ENCODE peak calls at places on chromosomes 13 and 19, in eight cellular contexts. One of them, this sample, is unnamed.

GRCh38 chr19:4636761-4637160 is 2.6 kb upstream of the TNFAIP8L1 start:
- DNase-seq in PC-9: no peak
- DNase-seq in psoas muscle: no peak
- DNase-seq in activated gamma-delta T cell treated with anti-CD3 and anti-CD28 coated beads, Interleukin-2, amount 50 U/mL, for 16 hours: no peak
- DNase-seq in activated CD4-positive, alpha-beta T cell treated with anti-CD3 and anti-CD28 coated beads, Interleukin-2, amount 10 ng/mL, durations not matched to agents 24 days and 14 days: no peak
- DNase-seq in Jurkat, Clone E6-1: no peak
- DNase-seq in Calu3: no peak
- DNase-seq in BE2C: no peak
- DNase-seq in this sample: no peak

GRCh38 chr13:27919934-27920676 is at the start of gene PDX1:
- DNase-seq in PC-9: no peak
- DNase-seq in Calu3: peak
- DNase-seq in psoas muscle: no peak
- DNase-seq in BE2C: peak
- DNase-seq in activated gamma-delta T cell treated with anti-CD3 and anti-CD28 coated beads, Interleukin-2, amount 50 U/mL, for 16 hours: no peak
- DNase-seq in activated CD4-positive, alpha-beta T cell treated with anti-CD3 and anti-CD28 coated beads, Interleukin-2, amount 10 ng/mL, durations not matched to agents 24 days and 14 days: no peak
- DNase-seq in Jurkat, Clone E6-1: no peak
- DNase-seq in this sample: no peak

GRCh38 chr19:29668746-29669609 is 3.7 kb downstream of the PLEKHF1 start:
- DNase-seq in BE2C: no peak
- DNase-seq in PC-9: no peak
- DNase-seq in activated CD4-positive, alpha-beta T cell treated with anti-CD3 and anti-CD28 coated beads, Interleukin-2, amount 10 ng/mL, durations not matched to agents 24 days and 14 days: peak
- DNase-seq in Calu3: no peak
- DNase-seq in psoas muscle: peak
- DNase-seq in Jurkat, Clone E6-1: no peak
- DNase-seq in activated gamma-delta T cell treated with anti-CD3 and anti-CD28 coated beads, Interleukin-2, amount 50 U/mL, for 16 hours: no peak
- DNase-seq in this sample: no peak

GRCh38 chr19:13033819-13034611 is 38.7 kb downstream of the NFIX start:
- DNase-seq in BE2C: peak
- DNase-seq in activated CD4-positive, alpha-beta T cell treated with anti-CD3 and anti-CD28 coated beads, Interleukin-2, amount 10 ng/mL, durations not matched to agents 24 days and 14 days: peak
- DNase-seq in psoas muscle: peak
- DNase-seq in Calu3: peak
- DNase-seq in PC-9: peak
- DNase-seq in activated gamma-delta T cell treated with anti-CD3 and anti-CD28 coated beads, Interleukin-2, amount 50 U/mL, for 16 hours: peak
- DNase-seq in Jurkat, Clone E6-1: no peak
- DNase-seq in this sample: peak

GRCh38 chr19:16141043-16141442 is 2.4 kb upstream of the HSH2D start:
- DNase-seq in activated CD4-positive, alpha-beta T cell treated with anti-CD3 and anti-CD28 coated beads, Interleukin-2, amount 10 ng/mL, durations not matched to agents 24 days and 14 days: no peak
- DNase-seq in Jurkat, Clone E6-1: no peak
- DNase-seq in Calu3: no peak
- DNase-seq in activated gamma-delta T cell treated with anti-CD3 and anti-CD28 coated beads, Interleukin-2, amount 50 U/mL, for 16 hours: no peak
- DNase-seq in PC-9: no peak
- DNase-seq in BE2C: no peak
- DNase-seq in psoas muscle: no peak
- DNase-seq in this sample: no peak

GRCh38 chr19:13002389-13002898 is 7.2 kb downstream of the NFIX start:
- DNase-seq in Jurkat, Clone E6-1: no peak
- DNase-seq in activated CD4-positive, alpha-beta T cell treated with anti-CD3 and anti-CD28 coated beads, Interleukin-2, amount 10 ng/mL, durations not matched to agents 24 days and 14 days: no peak
- DNase-seq in psoas muscle: peak
- DNase-seq in PC-9: no peak
- DNase-seq in BE2C: no peak
- DNase-seq in Calu3: no peak
- DNase-seq in activated gamma-delta T cell treated with anti-CD3 and anti-CD28 coated beads, Interleukin-2, amount 50 U/mL, for 16 hours: no peak
- DNase-seq in this sample: no peak

GRCh38 chr19:42216653-42217521 is 590 bp downstream of the DEDD2 start:
- DNase-seq in psoas muscle: peak
- DNase-seq in Jurkat, Clone E6-1: no peak
- DNase-seq in activated CD4-positive, alpha-beta T cell treated with anti-CD3 and anti-CD28 coated beads, Interleukin-2, amount 10 ng/mL, durations not matched to agents 24 days and 14 days: peak
- DNase-seq in Calu3: peak
- DNase-seq in BE2C: peak
- DNase-seq in activated gamma-delta T cell treated with anti-CD3 and anti-CD28 coated beads, Interleukin-2, amount 50 U/mL, for 16 hours: no peak
- DNase-seq in PC-9: peak
- DNase-seq in this sample: peak

GRCh38 chr19:56177564-56178243 is 1.9 kb downstream of the GALP start:
- DNase-seq in PC-9: no peak
- DNase-seq in activated gamma-delta T cell treated with anti-CD3 and anti-CD28 coated beads, Interleukin-2, amount 50 U/mL, for 16 hours: no peak
- DNase-seq in Jurkat, Clone E6-1: no peak
- DNase-seq in Calu3: no peak
- DNase-seq in activated CD4-positive, alpha-beta T cell treated with anti-CD3 and anti-CD28 coated beads, Interleukin-2, amount 10 ng/mL, durations not matched to agents 24 days and 14 days: no peak
- DNase-seq in BE2C: no peak
- DNase-seq in psoas muscle: no peak
- DNase-seq in this sample: no peak

GRCh38 chr19:33385956-33386355 is 12.4 kb downstream of the CEBPG start:
- DNase-seq in activated CD4-positive, alpha-beta T cell treated with anti-CD3 and anti-CD28 coated beads, Interleukin-2, amount 10 ng/mL, durations not matched to agents 24 days and 14 days: no peak
- DNase-seq in Jurkat, Clone E6-1: no peak
- DNase-seq in BE2C: no peak
- DNase-seq in activated gamma-delta T cell treated with anti-CD3 and anti-CD28 coated beads, Interleukin-2, amount 50 U/mL, for 16 hours: no peak
- DNase-seq in psoas muscle: peak
- DNase-seq in PC-9: no peak
- DNase-seq in Calu3: no peak
- DNase-seq in this sample: no peak

GRCh38 chr13:60369242-60369641 is 27.8 kb upstream of the TDRD3 start:
- DNase-seq in Jurkat, Clone E6-1: no peak
- DNase-seq in BE2C: no peak
- DNase-seq in activated gamma-delta T cell treated with anti-CD3 and anti-CD28 coated beads, Interleukin-2, amount 50 U/mL, for 16 hours: no peak
- DNase-seq in activated CD4-positive, alpha-beta T cell treated with anti-CD3 and anti-CD28 coated beads, Interleukin-2, amount 10 ng/mL, durations not matched to agents 24 days and 14 days: no peak
- DNase-seq in PC-9: no peak
- DNase-seq in Calu3: no peak
- DNase-seq in psoas muscle: no peak
- DNase-seq in this sample: no peak

GRCh38 chr19:39497850-39498261 is 891 bp upstream of the DLL3 start:
- DNase-seq in activated gamma-delta T cell treated with anti-CD3 and anti-CD28 coated beads, Interleukin-2, amount 50 U/mL, for 16 hours: no peak
- DNase-seq in Calu3: peak
- DNase-seq in psoas muscle: no peak
- DNase-seq in Jurkat, Clone E6-1: no peak
- DNase-seq in PC-9: peak
- DNase-seq in activated CD4-positive, alpha-beta T cell treated with anti-CD3 and anti-CD28 coated beads, Interleukin-2, amount 10 ng/mL, durations not matched to agents 24 days and 14 days: peak
- DNase-seq in BE2C: peak
- DNase-seq in this sample: peak

GRCh38 chr13:112880221-112880641 is 88.8 kb upstream of the MCF2L start:
- DNase-seq in BE2C: no peak
- DNase-seq in PC-9: no peak
- DNase-seq in Jurkat, Clone E6-1: no peak
- DNase-seq in Calu3: no peak
- DNase-seq in psoas muscle: peak
- DNase-seq in activated gamma-delta T cell treated with anti-CD3 and anti-CD28 coated beads, Interleukin-2, amount 50 U/mL, for 16 hours: no peak
- DNase-seq in activated CD4-positive, alpha-beta T cell treated with anti-CD3 and anti-CD28 coated beads, Interleukin-2, amount 10 ng/mL, durations not matched to agents 24 days and 14 days: no peak
- DNase-seq in this sample: no peak

GRCh38 chr19:45152504-45153338 is 8.1 kb downstream of the NKPD1 start:
- DNase-seq in activated CD4-positive, alpha-beta T cell treated with anti-CD3 and anti-CD28 coated beads, Interleukin-2, amount 10 ng/mL, durations not matched to agents 24 days and 14 days: peak
- DNase-seq in activated gamma-delta T cell treated with anti-CD3 and anti-CD28 coated beads, Interleukin-2, amount 50 U/mL, for 16 hours: no peak
- DNase-seq in BE2C: peak
- DNase-seq in Jurkat, Clone E6-1: no peak
- DNase-seq in Calu3: no peak
- DNase-seq in PC-9: no peak
- DNase-seq in psoas muscle: peak
- DNase-seq in this sample: no peak

GRCh38 chr13:46089213-46089612 is 15.6 kb downstream of the CPB2 start:
- DNase-seq in Calu3: no peak
- DNase-seq in activated gamma-delta T cell treated with anti-CD3 and anti-CD28 coated beads, Interleukin-2, amount 50 U/mL, for 16 hours: no peak
- DNase-seq in Jurkat, Clone E6-1: no peak
- DNase-seq in PC-9: no peak
- DNase-seq in psoas muscle: no peak
- DNase-seq in activated CD4-positive, alpha-beta T cell treated with anti-CD3 and anti-CD28 coated beads, Interleukin-2, amount 10 ng/mL, durations not matched to agents 24 days and 14 days: no peak
- DNase-seq in BE2C: no peak
- DNase-seq in this sample: no peak

GRCh38 chr13:46166221-46166584 is 15.8 kb downstream of the LCP1 start:
- DNase-seq in Calu3: no peak
- DNase-seq in PC-9: no peak
- DNase-seq in psoas muscle: no peak
- DNase-seq in activated gamma-delta T cell treated with anti-CD3 and anti-CD28 coated beads, Interleukin-2, amount 50 U/mL, for 16 hours: no peak
- DNase-seq in Jurkat, Clone E6-1: no peak
- DNase-seq in activated CD4-positive, alpha-beta T cell treated with anti-CD3 and anti-CD28 coated beads, Interleukin-2, amount 10 ng/mL, durations not matched to agents 24 days and 14 days: peak
- DNase-seq in BE2C: no peak
- DNase-seq in this sample: no peak

GRCh38 chr13:58712191-58712590 is 1080.6 kb downstream of the PCDH17 start:
- DNase-seq in Jurkat, Clone E6-1: no peak
- DNase-seq in PC-9: no peak
- DNase-seq in Calu3: no peak
- DNase-seq in activated gamma-delta T cell treated with anti-CD3 and anti-CD28 coated beads, Interleukin-2, amount 50 U/mL, for 16 hours: no peak
- DNase-seq in psoas muscle: no peak
- DNase-seq in activated CD4-positive, alpha-beta T cell treated with anti-CD3 and anti-CD28 coated beads, Interleukin-2, amount 10 ng/mL, durations not matched to agents 24 days and 14 days: no peak
- DNase-seq in BE2C: no peak
- DNase-seq in this sample: no peak

GRCh38 chr19:13751436-13751835 is 12.9 kb upstream of the MRI1 start:
- DNase-seq in psoas muscle: no peak
- DNase-seq in BE2C: no peak
- DNase-seq in activated CD4-positive, alpha-beta T cell treated with anti-CD3 and anti-CD28 coated beads, Interleukin-2, amount 10 ng/mL, durations not matched to agents 24 days and 14 days: no peak
- DNase-seq in PC-9: no peak
- DNase-seq in Calu3: no peak
- DNase-seq in activated gamma-delta T cell treated with anti-CD3 and anti-CD28 coated beads, Interleukin-2, amount 50 U/mL, for 16 hours: no peak
- DNase-seq in Jurkat, Clone E6-1: no peak
- DNase-seq in this sample: no peak

GRCh38 chr13:93227280-93227905 is 786 bp downstream of the GPC6 start:
- DNase-seq in PC-9: no peak
- DNase-seq in BE2C: peak
- DNase-seq in Calu3: no peak
- DNase-seq in activated gamma-delta T cell treated with anti-CD3 and anti-CD28 coated beads, Interleukin-2, amount 50 U/mL, for 16 hours: no peak
- DNase-seq in activated CD4-positive, alpha-beta T cell treated with anti-CD3 and anti-CD28 coated beads, Interleukin-2, amount 10 ng/mL, durations not matched to agents 24 days and 14 days: no peak
- DNase-seq in psoas muscle: peak
- DNase-seq in Jurkat, Clone E6-1: no peak
- DNase-seq in this sample: peak

GRCh38 chr19:23699521-23699860 is 12.5 kb upstream of the ZNF675 start:
- DNase-seq in Jurkat, Clone E6-1: no peak
- DNase-seq in activated gamma-delta T cell treated with anti-CD3 and anti-CD28 coated beads, Interleukin-2, amount 50 U/mL, for 16 hours: no peak
- DNase-seq in Calu3: no peak
- DNase-seq in PC-9: peak
- DNase-seq in activated CD4-positive, alpha-beta T cell treated with anti-CD3 and anti-CD28 coated beads, Interleukin-2, amount 10 ng/mL, durations not matched to agents 24 days and 14 days: peak
- DNase-seq in BE2C: no peak
- DNase-seq in psoas muscle: no peak
- DNase-seq in this sample: peak

GRCh38 chr19:1027020-1027952 is 878 bp downstream of the CNN2 start:
- DNase-seq in activated CD4-positive, alpha-beta T cell treated with anti-CD3 and anti-CD28 coated beads, Interleukin-2, amount 10 ng/mL, durations not matched to agents 24 days and 14 days: peak
- DNase-seq in Jurkat, Clone E6-1: no peak
- DNase-seq in Calu3: peak
- DNase-seq in BE2C: no peak
- DNase-seq in PC-9: peak
- DNase-seq in psoas muscle: peak
- DNase-seq in activated gamma-delta T cell treated with anti-CD3 and anti-CD28 coated beads, Interleukin-2, amount 50 U/mL, for 16 hours: no peak
- DNase-seq in this sample: peak

GRCh38 chr13:69619651-69620050 is 488.0 kb upstream of the ATXN8OS start:
- DNase-seq in BE2C: no peak
- DNase-seq in PC-9: no peak
- DNase-seq in Jurkat, Clone E6-1: no peak
- DNase-seq in activated CD4-positive, alpha-beta T cell treated with anti-CD3 and anti-CD28 coated beads, Interleukin-2, amount 10 ng/mL, durations not matched to agents 24 days and 14 days: no peak
- DNase-seq in activated gamma-delta T cell treated with anti-CD3 and anti-CD28 coated beads, Interleukin-2, amount 50 U/mL, for 16 hours: no peak
- DNase-seq in psoas muscle: no peak
- DNase-seq in Calu3: no peak
- DNase-seq in this sample: no peak

GRCh38 chr19:44635581-44636438 is 7.9 kb upstream of the PVR start:
- DNase-seq in Calu3: no peak
- DNase-seq in BE2C: no peak
- DNase-seq in psoas muscle: no peak
- DNase-seq in Jurkat, Clone E6-1: no peak
- DNase-seq in PC-9: no peak
- DNase-seq in activated CD4-positive, alpha-beta T cell treated with anti-CD3 and anti-CD28 coated beads, Interleukin-2, amount 10 ng/mL, durations not matched to agents 24 days and 14 days: no peak
- DNase-seq in activated gamma-delta T cell treated with anti-CD3 and anti-CD28 coated beads, Interleukin-2, amount 50 U/mL, for 16 hours: no peak
- DNase-seq in this sample: peak

GRCh38 chr13:113879017-113879416 is 15.1 kb upstream of the GAS6 start:
- DNase-seq in activated CD4-positive, alpha-beta T cell treated with anti-CD3 and anti-CD28 coated beads, Interleukin-2, amount 10 ng/mL, durations not matched to agents 24 days and 14 days: no peak
- DNase-seq in BE2C: no peak
- DNase-seq in Jurkat, Clone E6-1: no peak
- DNase-seq in PC-9: no peak
- DNase-seq in psoas muscle: no peak
- DNase-seq in Calu3: no peak
- DNase-seq in activated gamma-delta T cell treated with anti-CD3 and anti-CD28 coated beads, Interleukin-2, amount 50 U/mL, for 16 hours: no peak
- DNase-seq in this sample: no peak

GRCh38 chr13:60230593-60230992 is 66.9 kb upstream of the DIAPH3 start:
- DNase-seq in activated CD4-positive, alpha-beta T cell treated with anti-CD3 and anti-CD28 coated beads, Interleukin-2, amount 10 ng/mL, durations not matched to agents 24 days and 14 days: no peak
- DNase-seq in activated gamma-delta T cell treated with anti-CD3 and anti-CD28 coated beads, Interleukin-2, amount 50 U/mL, for 16 hours: no peak
- DNase-seq in psoas muscle: no peak
- DNase-seq in BE2C: no peak
- DNase-seq in Calu3: no peak
- DNase-seq in Jurkat, Clone E6-1: peak
- DNase-seq in PC-9: no peak
- DNase-seq in this sample: no peak

GRCh38 chr19:40567750-40568494 is 8.8 kb upstream of the SHKBP1 start:
- DNase-seq in PC-9: no peak
- DNase-seq in activated gamma-delta T cell treated with anti-CD3 and anti-CD28 coated beads, Interleukin-2, amount 50 U/mL, for 16 hours: no peak
- DNase-seq in Calu3: no peak
- DNase-seq in activated CD4-positive, alpha-beta T cell treated with anti-CD3 and anti-CD28 coated beads, Interleukin-2, amount 10 ng/mL, durations not matched to agents 24 days and 14 days: no peak
- DNase-seq in BE2C: no peak
- DNase-seq in Jurkat, Clone E6-1: no peak
- DNase-seq in psoas muscle: no peak
- DNase-seq in this sample: no peak

GRCh38 chr19:46988614-46989230 is 30.9 kb upstream of the NPAS1 start:
- DNase-seq in psoas muscle: no peak
- DNase-seq in activated gamma-delta T cell treated with anti-CD3 and anti-CD28 coated beads, Interleukin-2, amount 50 U/mL, for 16 hours: no peak
- DNase-seq in activated CD4-positive, alpha-beta T cell treated with anti-CD3 and anti-CD28 coated beads, Interleukin-2, amount 10 ng/mL, durations not matched to agents 24 days and 14 days: no peak
- DNase-seq in Calu3: no peak
- DNase-seq in PC-9: no peak
- DNase-seq in Jurkat, Clone E6-1: no peak
- DNase-seq in BE2C: no peak
- DNase-seq in this sample: no peak